ENCODE peak calls at places on chromosomes 3 and 15, in five cellular contexts. U is aorta, T is transverse colon, F is pancreas, K is sigmoid colon. Y is an unnamed sample.

GRCh38 chr3:69189487-69189886 is 67.1 kb upstream of the LMOD3 start:
- DNase-seq in U (no peak), T (no peak), F (no peak), K (no peak), Y (no peak)

GRCh38 chr15:39188930-39189329 is 391.9 kb upstream of the THBS1 start:
- DNase-seq in U (no peak), T (no peak), F (no peak), K (no peak), Y (no peak)

GRCh38 chr3:126982125-126982521 is 792 bp upstream of the PLXNA1 start:
- DNase-seq in U (no peak), T (peak), F (no peak), K (no peak), Y (peak)

GRCh38 chr3:63998852-63999754 is 24.2 kb downstream of the PSMD6 start:
- DNase-seq in U (no peak), T (no peak), F (peak), K (no peak), Y (no peak)

GRCh38 chr3:61077551-61077950 is 173.7 kb downstream of the FHIT start:
- DNase-seq in U (no peak), T (no peak), F (no peak), K (no peak), Y (no peak)

GRCh38 chr3:3200632-3201212 is 21.2 kb upstream of the CRBN start:
- DNase-seq in U (peak), T (peak), F (peak), K (no peak), Y (peak)

GRCh38 chr15:91469627-91470567 is 369.8 kb downstream of the SV2B start:
- DNase-seq in U (no peak), T (peak), F (no peak), K (no peak), Y (no peak)

GRCh38 chr15:79310985-79311900 is at the start of gene TMED3:
- DNase-seq in U (peak), T (peak), F (peak), K (peak), Y (peak)

GRCh38 chr15:60392986-60393811 is 4.6 kb downstream of the ANXA2 start:
- DNase-seq in U (peak), T (peak), F (peak), K (peak), Y (peak)

DNA sequence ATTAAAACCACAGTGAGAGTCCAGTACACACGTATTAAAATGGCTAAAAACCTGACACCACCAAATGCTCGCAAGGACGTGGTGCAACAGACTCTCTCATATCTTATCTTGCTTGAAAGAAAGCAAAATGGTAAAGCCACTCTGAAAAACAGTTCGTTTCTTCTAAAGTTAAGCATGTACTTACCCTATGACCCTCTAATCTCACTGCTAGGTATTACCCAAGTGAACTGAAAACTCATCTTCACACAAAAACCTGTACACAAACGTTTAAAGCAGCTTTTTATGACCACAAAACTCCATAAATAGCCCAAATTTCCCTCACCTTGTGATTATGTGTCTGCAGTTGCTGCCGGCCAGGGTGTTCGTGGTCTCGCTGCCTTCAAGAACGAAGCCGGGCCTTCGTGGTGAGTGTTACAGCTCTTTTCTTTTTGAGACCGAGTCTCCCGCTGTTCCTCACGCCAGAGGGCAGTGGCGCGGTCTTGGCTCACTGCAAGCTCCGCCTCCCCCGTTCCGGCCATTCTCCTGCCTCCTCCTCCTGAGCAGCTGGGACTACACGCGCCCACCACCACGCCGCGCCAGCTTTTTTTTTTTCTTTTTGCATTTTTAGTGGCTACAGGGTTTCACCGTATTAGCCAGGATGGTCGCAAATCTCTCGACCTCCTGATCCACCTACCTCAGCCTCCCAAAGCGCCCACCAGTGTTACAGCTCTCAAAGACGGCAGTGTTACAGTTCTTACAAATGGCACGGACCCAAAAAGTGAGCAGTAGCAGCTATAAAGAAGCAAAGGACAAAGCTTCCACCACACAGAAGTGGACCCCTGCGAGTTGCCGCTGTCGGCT is 165.4 kb downstream of the TJP1 start:
- DNase-seq in U (no peak), T (no peak), F (no peak), K (no peak), Y (no peak)
- H3K27ac ChIP-seq in U (no peak), T (no peak), F (no peak), K (no peak), Y (no peak)

DNA sequence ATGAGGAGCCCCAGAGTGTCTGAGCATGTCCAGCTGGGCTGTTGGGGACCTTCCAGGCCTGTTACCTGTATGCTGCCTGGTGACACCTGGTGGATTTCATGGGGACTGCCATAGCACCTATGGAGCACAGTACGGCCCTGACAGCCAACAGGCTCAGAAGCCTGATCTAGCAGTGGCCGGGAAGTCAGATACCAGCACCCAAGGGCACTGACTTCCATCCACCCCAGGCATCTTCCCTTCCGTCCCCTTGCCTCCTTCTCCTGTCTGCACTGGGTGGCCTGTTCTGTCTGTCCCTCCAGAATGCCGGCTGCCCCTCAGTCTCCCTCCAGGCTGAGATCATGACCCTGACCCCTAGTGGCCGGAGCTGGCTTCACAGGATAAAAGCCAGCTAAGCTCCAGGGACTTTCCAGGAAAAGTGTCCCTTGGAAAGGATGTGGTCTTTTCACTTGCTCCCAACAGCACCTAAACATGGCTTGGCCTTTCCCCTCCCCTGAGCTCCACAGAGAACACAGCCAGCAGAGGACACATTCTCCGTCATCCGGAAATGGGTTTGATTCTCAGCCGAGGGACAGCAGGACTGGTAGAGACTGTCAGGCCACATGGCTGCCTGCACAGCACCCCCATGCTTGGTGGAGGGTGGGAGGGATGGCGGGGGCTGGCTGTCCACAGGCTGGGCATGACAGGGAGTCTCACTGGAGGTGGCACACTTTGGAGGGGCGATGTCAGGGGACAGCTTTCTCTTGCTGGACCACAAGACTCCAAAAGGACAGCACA is 9.5 kb downstream of the RPS17 start:
- DNase-seq in U (peak), T (peak), F (peak), K (peak), Y (peak)
- H3K4me3 ChIP-seq in U (no peak), T (peak), F (peak), K (peak), Y (no peak)

GRCh38 chr3:185328324-185329004 is 34.5 kb upstream of the MAP3K13 start:
- DNase-seq in U (no peak), T (peak), F (peak), K (no peak), Y (no peak)
- H3K27ac ChIP-seq in U (no peak), T (peak), F (peak), K (no peak), Y (no peak)

GRCh38 chr3:4548769-4549168 is 55.6 kb downstream of the ITPR1 start:
- DNase-seq in U (no peak), T (no peak), F (no peak), K (no peak), Y (no peak)
- H3K4me3 ChIP-seq in U (no peak), T (no peak), F (no peak), K (no peak), Y (no peak)